ENCODE peak calls at places on chromosome 14, in four cellular contexts. N, A, Z and E are unnamed samples.

GRCh38 chr14:64503184-64503433 is 529 bp downstream of the ZBTB25 start:
- DNase-seq in Z (no peak), A (no peak), N (no peak), E (no peak)

GRCh38 chr14:64722842-64723447 is 18.7 kb downstream of the PLEKHG3 start:
- DNase-seq in Z (no peak), A (no peak), N (no peak), E (no peak)

GRCh38 chr14:101183376-101184103 is 280.0 kb upstream of the RTL1 start:
- DNase-seq in N (no peak), Z (peak; percentile 48), A (peak; percentile 36), E (peak; percentile 18)

GRCh38 chr14:23436327-23437141 is 1.1 kb upstream of the MYH7 start:
- DNase-seq in Z (no peak), A (no peak), N (no peak), E (no peak)

GRCh38 chr14:65035049-65035448 is 48.4 kb downstream of the FNTB start:
- DNase-seq in A (no peak), Z (peak; percentile 22), N (no peak), E (peak; percentile 19)

GRCh38 chr14:84421611-84422010 is 1108.3 kb upstream of the FLRT2 start:
- DNase-seq in A (no peak), N (no peak), Z (no peak), E (no peak)

GRCh38 chr14:24368562-24369252 is 723 bp downstream of the NFATC4 start:
- DNase-seq in Z (peak; percentile 94), N (no peak), A (no peak), E (peak; percentile 28)

GRCh38 chr14:95519699-95520098 is 3.2 kb upstream of the SYNE3 start:
- DNase-seq in N (peak; percentile 56), Z (peak; percentile 79), A (no peak), E (no peak)

GRCh38 chr14:39368261-39368959 is 63.8 kb downstream of the FBXO33 start:
- DNase-seq in Z (peak; percentile 38), A (peak; percentile 88), N (peak; percentile 44), E (peak; percentile 84)

GRCh38 chr14:91027556-91027955 is 32.9 kb downstream of the RPS6KA5 start:
- DNase-seq in Z (no peak), N (no peak), A (no peak), E (no peak)

GRCh38 chr14:33699300-33699699 is 251.6 kb downstream of the EGLN3 start:
- DNase-seq in Z (no peak), N (no peak), A (no peak), E (no peak)

GRCh38 chr14:71050227-71050823 is 143.1 kb downstream of the PCNX1 start:
- DNase-seq in N (no peak), A (no peak), Z (peak; percentile 4), E (peak; percentile 14)

GRCh38 chr14:24394275-24394674 is 4.5 kb upstream of the NYNRIN start:
- DNase-seq in A (no peak), N (peak; percentile 12), Z (no peak), E (no peak)

GRCh38 chr14:23984891-23985607 is 3.7 kb upstream of the DHRS4L2 start:
- DNase-seq in Z (no peak), N (no peak), A (peak; percentile 36), E (no peak)

GRCh38 chr14:80955434-80955939 is at the start of gene TSHR:
- DNase-seq in Z (no peak), A (no peak), N (no peak), E (no peak)

GRCh38 chr14:100533647-100534485 is 53.4 kb downstream of the BEGAIN start:
- DNase-seq in A (no peak), N (no peak), Z (peak; percentile 59), E (no peak)

GRCh38 chr14:89146291-89146690 is 270.7 kb downstream of the FOXN3 start:
- DNase-seq in N (no peak), Z (no peak), A (no peak), E (no peak)

GRCh38 chr14:56666716-56667115 is 87.1 kb downstream of the TMEM260 start:
- DNase-seq in N (no peak), A (no peak), Z (no peak), E (no peak)

GRCh38 chr14:100278702-100279101 is 27.5 kb downstream of the SLC25A29 start:
- DNase-seq in A (peak; percentile 40), Z (no peak), N (no peak), E (no peak)

DNA sequence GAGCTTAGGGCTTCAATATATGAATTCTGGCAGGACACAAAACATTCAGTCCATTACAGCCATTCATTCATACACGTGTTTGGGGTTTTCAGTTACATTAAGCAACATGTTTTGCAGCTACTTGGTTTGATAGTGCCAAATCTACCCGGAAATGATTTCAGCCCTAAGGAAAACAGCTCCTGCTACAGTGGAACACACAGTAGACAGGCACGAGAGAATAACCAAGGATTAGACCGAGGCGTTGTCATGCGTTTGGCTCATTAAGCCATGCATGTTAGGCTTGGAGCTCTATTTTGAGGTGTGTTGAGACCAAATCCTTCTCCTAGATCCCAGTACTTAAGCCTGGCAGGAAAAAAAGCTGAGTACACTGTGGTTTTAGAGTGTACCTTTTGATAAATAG is 177.4 kb downstream of the PRKCH start:
- DNase-seq in N (no peak), Z (no peak), A (no peak), E (no peak)
- TF ChIP-seq JUND in N (no peak), Z (no peak), A (no peak), E (no peak)

DNA sequence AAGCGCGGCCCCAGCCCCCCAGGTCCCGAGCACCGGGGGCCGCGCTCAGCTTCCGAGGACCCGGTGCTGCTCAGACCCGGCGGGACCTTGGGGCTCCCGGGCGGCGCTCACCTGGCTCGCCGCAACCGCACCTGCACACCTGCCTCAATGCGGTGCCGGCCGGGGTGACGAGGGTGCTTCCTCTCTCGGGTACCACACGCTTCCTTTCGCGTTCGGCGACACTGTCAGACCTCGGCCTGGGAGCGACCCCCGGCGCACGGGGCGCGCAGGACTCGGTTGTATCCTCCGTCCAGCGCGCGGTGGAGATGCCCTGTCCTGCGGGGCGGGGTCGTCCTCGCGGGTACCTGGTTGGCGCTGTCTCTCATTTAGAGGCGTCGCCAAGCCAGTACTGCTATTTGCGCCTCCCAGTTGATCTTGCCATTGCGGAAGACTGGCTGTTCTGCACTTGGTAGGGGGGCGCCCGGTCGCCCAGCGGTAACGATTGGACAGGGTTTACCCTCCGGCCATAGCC is 718 bp downstream of the PACS2 start:
- DNase-seq in A (peak; percentile 41), N (peak; percentile 27), Z (peak; percentile 68), E (peak; percentile 96)
- TF ChIP-seq JUND in A (no peak), N (no peak), Z (no peak), E (no peak)

DNA sequence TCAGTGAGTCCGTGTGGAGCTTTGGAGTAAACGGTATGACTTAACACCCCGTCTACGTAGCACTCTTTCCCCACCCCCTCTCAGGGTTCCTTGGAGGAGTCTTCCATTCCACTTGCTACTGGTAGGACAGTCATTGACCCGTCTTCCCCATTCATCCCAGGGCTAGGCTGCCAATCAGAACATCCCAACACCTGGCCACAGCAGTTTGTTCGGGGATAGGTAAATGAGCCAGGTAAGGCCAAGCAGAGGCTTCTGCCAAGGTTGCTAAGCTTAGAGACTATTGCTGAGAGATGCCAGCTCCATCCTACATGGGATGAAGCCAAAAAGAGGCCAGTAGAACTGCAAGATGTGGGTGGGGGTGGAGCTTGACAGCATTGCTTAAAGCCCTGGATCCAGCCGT is 130.8 kb downstream of the BCL11B start:
- DNase-seq in Z (no peak), N (no peak), A (no peak), E (no peak)
- TF ChIP-seq JUND in Z (no peak), N (no peak), A (no peak), E (no peak)

DNA sequence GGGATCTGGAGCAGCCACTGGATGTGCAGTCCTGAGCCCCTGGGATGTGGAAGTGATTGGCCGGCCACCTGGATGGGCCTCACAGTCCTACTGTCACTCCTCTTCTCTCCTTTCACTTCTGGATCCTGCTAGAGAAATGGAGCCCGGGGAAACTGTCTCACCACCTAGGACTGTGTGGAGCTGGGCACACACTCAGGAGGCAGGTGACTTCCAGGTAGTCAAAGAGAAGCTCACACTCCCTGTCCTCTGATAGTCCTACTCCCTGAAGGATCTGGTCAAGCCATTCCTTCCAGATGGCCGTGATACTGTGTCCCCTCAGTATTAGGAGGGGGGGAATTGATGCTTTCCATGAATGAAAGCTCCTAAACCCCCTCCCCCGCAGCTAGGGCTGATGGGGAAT is 201.1 kb downstream of the ZFP36L1 start:
- DNase-seq in A (no peak), Z (no peak), N (no peak), E (no peak)
- TF ChIP-seq JUND in A (no peak), Z (no peak), N (no peak), E (no peak)